ENCODE peak calls at places on chromosome 21, in ten cellular contexts. U, P, M, J, T, V, X, G, K and N are unnamed samples.

GRCh38 chr21:25296239-25296638 is 311.0 kb downstream of the MRPL39 start:
- DNase-seq in T (no peak), J (no peak), M (no peak), V (no peak), G (no peak), K (no peak), P (no peak), U (no peak), X (no peak), N (no peak)

GRCh38 chr21:35652872-35653271 is 407.5 kb downstream of the SETD4 start:
- DNase-seq in U (no peak), J (no peak), P (no peak), V (no peak), M (no peak), K (no peak), T (no peak), X (no peak), G (no peak), N (no peak)

GRCh38 chr21:46056450-46056903 is 41.4 kb upstream of the COL6A2 start:
- DNase-seq in M (no peak), T (peak), P (peak), J (no peak), G (no peak), X (no peak), U (no peak), K (peak), V (no peak), N (no peak)

GRCh38 chr21:35646606-35647005 is 413.7 kb downstream of the SETD4 start:
- DNase-seq in M (no peak), T (peak), P (no peak), V (no peak), U (no peak), J (no peak), X (no peak), G (no peak), K (no peak), N (no peak)

GRCh38 chr21:16752109-16752508 is 760.7 kb upstream of the CXADR start:
- DNase-seq in M (no peak), V (no peak), P (no peak), G (no peak), T (no peak), J (no peak), U (no peak), X (no peak), K (no peak), N (no peak)

GRCh38 chr21:46188226-46189212 is 4.3 kb upstream of the SPATC1L start:
- DNase-seq in U (no peak), K (no peak), G (peak), T (peak), J (no peak), V (peak), X (peak), M (peak), P (peak), N (no peak)

GRCh38 chr21:25983745-25984144 is 186.8 kb downstream of the APP start:
- DNase-seq in T (no peak), X (no peak), J (no peak), U (no peak), M (no peak), V (peak), G (no peak), K (no peak), P (no peak), N (no peak)

GRCh38 chr21:33025471-33026298 is at the start of gene OLIG2:
- DNase-seq in G (peak), X (peak), P (no peak), U (no peak), V (peak), M (no peak), J (no peak), K (no peak), T (no peak), N (no peak)

GRCh38 chr21:44415073-44416025 is 40.0 kb upstream of the LRRC3 start:
- DNase-seq in T (no peak), J (no peak), P (no peak), V (no peak), M (no peak), U (no peak), K (no peak), G (no peak), X (no peak), N (no peak)

GRCh38 chr21:43193651-43194302 is 25.0 kb downstream of the CRYAA start:
- DNase-seq in G (no peak), T (peak), J (no peak), U (no peak), K (no peak), M (no peak), P (peak), X (no peak), V (no peak), N (no peak)

GRCh38 chr21:15850645-15851044 is 120.9 kb downstream of the USP25 start:
- DNase-seq in T (peak), J (no peak), G (no peak), K (no peak), U (no peak), P (no peak), V (no peak), X (no peak), M (no peak), N (no peak)

GRCh38 chr21:43719748-43720538 is 1.0 kb downstream of the PDXK start:
- DNase-seq in J (no peak), P (no peak), G (no peak), X (no peak), M (no peak), V (no peak), U (no peak), T (no peak), K (no peak), N (no peak)

GRCh38 chr21:29092102-29092959 is 18.9 kb upstream of the CCT8 start:
- DNase-seq in K (no peak), U (no peak), G (no peak), J (no peak), V (no peak), P (no peak), X (no peak), T (peak), M (no peak), N (no peak)

GRCh38 chr21:44927587-44928461 is 7.1 kb upstream of the ITGB2 start:
- DNase-seq in T (peak), P (no peak), M (no peak), U (peak), X (no peak), K (no peak), V (no peak), G (no peak), J (peak), N (peak)

GRCh38 chr21:39651206-39651605 is 38.5 kb downstream of the B3GALT5 start:
- DNase-seq in P (no peak), X (no peak), G (no peak), J (no peak), M (no peak), U (no peak), V (no peak), K (no peak), T (no peak), N (no peak)

GRCh38 chr21:22575165-22575584 is 1577.0 kb downstream of the NCAM2 start:
- DNase-seq in G (peak), P (no peak), M (no peak), K (no peak), J (no peak), T (no peak), V (peak), X (peak), U (no peak), N (no peak)

GRCh38 chr21:31459457-31459856 is 115.4 kb upstream of the TIAM1 start:
- DNase-seq in T (no peak), U (no peak), P (no peak), X (peak), V (peak), J (no peak), G (peak), K (no peak), M (no peak), N (no peak)

GRCh38 chr21:37787456-37787855 is 128.8 kb downstream of the KCNJ6 start:
- DNase-seq in U (no peak), P (peak), G (no peak), T (peak), K (no peak), V (no peak), X (no peak), J (no peak), M (no peak), N (no peak)

GRCh38 chr21:35349378-35350080 is 300.4 kb upstream of the RUNX1 start:
- DNase-seq in J (no peak), X (no peak), M (no peak), T (peak), V (no peak), U (no peak), G (no peak), P (no peak), K (no peak), N (no peak)

GRCh38 chr21:36989699-36990507 is 16.6 kb upstream of the RIPPLY3 start:
- DNase-seq in K (peak), M (peak), X (peak), T (peak), V (peak), U (peak), J (peak), P (peak), G (peak), N (peak)

GRCh38 chr21:39687069-39687468 is 57.9 kb upstream of the IGSF5 start:
- DNase-seq in K (no peak), V (no peak), M (no peak), G (no peak), P (no peak), X (no peak), U (no peak), J (no peak), T (no peak), N (no peak)

GRCh38 chr21:36918291-36918690 is 48.2 kb downstream of the HLCS start:
- DNase-seq in X (no peak), T (no peak), K (no peak), J (no peak), P (no peak), V (no peak), M (no peak), G (no peak), U (no peak), N (no peak)

GRCh38 chr21:45109831-45110492 is 35.6 kb downstream of the ADARB1 start:
- DNase-seq in P (no peak), G (no peak), V (no peak), T (no peak), U (no peak), M (no peak), J (no peak), X (peak), K (no peak), N (peak)